ENCODE peak calls at places on chromosomes 2 and 18, in five cellular contexts. C, P, B, L and X are unnamed samples.
A peak's percentile ranks its signal among the peaks of the same experiment; 100 is the strongest.

GRCh38 chr18:59691046-59691395 is 6.2 kb downstream of the CCBE1 start:
- DNase-seq in C (no peak), P (no peak), B (peak; percentile 94), L (no peak), X (peak; percentile 36)

GRCh38 chr2:42569116-42569711 is 782 bp downstream of the MTA3 start:
- DNase-seq in C (peak; percentile 55), P (peak; percentile 83), B (peak; percentile 22), L (no peak), X (peak; percentile 56)

GRCh38 chr2:169798718-169799495 is at the start of gene SSB:
- DNase-seq in C (peak; percentile 94), P (peak; percentile 99), B (peak; percentile 94), L (peak; percentile 94), X (peak; percentile 96)

GRCh38 chr2:20959252-20959651 is 84.6 kb downstream of the APOB start:
- DNase-seq in C (no peak), P (no peak), B (no peak), L (no peak), X (no peak)

GRCh38 chr2:219514836-219515235 is 554 bp downstream of the ASIC4 start:
- DNase-seq in C (no peak), P (no peak), B (no peak), L (no peak), X (no peak)

GRCh38 chr2:238945433-238946150 is 97.7 kb downstream of the TWIST2 start:
- DNase-seq in C (peak; percentile 72), P (no peak), B (peak; percentile 45), L (no peak), X (peak; percentile 83)

GRCh38 chr18:66749030-66749429 is 145.1 kb upstream of the CDH19 start:
- DNase-seq in C (peak; percentile 34), P (peak; percentile 34), B (peak; percentile 50), L (no peak), X (no peak)

GRCh38 chr18:64244571-64244970 is 95.7 kb upstream of the LINC00305 start:
- DNase-seq in C (peak; percentile 12), P (peak; percentile 8), B (peak; percentile 10), L (no peak), X (no peak)

GRCh38 chr2:7116516-7116915 is 199.3 kb downstream of the RNF144A start:
- DNase-seq in C (no peak), P (no peak), B (no peak), L (no peak), X (no peak)

GRCh38 chr2:239898292-239898925 is 126.7 kb downstream of the NDUFA10 start:
- DNase-seq in C (no peak), P (no peak), B (no peak), L (no peak), X (no peak)

GRCh38 chr2:18899725-18900124 is 310.4 kb upstream of the NT5C1B start:
- DNase-seq in C (peak; percentile 6), P (no peak), B (no peak), L (no peak), X (no peak)

GRCh38 chr2:96150791-96151594 is 5.8 kb upstream of the DUSP2 start:
- DNase-seq in C (no peak), P (peak; percentile 3), B (no peak), L (no peak), X (no peak)

GRCh38 chr2:69366-70344 is 23.4 kb upstream of the FAM110C start:
- DNase-seq in C (no peak), P (no peak), B (peak; percentile 61), L (no peak), X (no peak)

GRCh38 chr2:74746480-74746879 is 87.4 kb upstream of the HK2 start:
- DNase-seq in C (no peak), P (no peak), B (no peak), L (no peak), X (no peak)

GRCh38 chr2:240985881-240986786 is 12.3 kb upstream of the SNED1 start:
- DNase-seq in C (no peak), P (no peak), B (no peak), L (no peak), X (no peak)

GRCh38 chr2:167380555-167380954 is 492.3 kb downstream of the XIRP2 start:
- DNase-seq in C (no peak), P (no peak), B (no peak), L (no peak), X (no peak)

GRCh38 chr2:159124441-159124911 is 156.0 kb downstream of the TANC1 start:
- DNase-seq in C (no peak), P (no peak), B (peak; percentile 75), L (no peak), X (peak; percentile 94)

DNA sequence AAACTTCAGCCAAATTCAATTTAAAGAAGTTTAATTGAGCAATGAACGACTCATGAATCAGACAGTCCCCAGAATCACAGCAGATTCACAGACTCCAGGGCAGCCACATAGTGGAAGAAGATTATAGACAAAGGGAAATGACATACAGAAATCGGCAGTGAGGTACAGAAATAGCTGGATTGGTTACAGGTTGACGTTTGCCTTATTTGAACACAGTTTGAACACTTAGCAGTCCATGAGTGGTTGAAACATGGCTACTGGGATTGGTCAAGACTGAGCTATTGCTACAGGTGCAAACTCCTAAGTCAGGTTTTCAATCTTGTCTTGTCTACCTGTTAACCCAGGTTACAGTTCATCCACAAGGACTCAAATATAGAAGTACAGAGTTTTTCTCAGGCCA is 169.6 kb downstream of the DLGAP1 start:
- DNase-seq in C (no peak), P (no peak), B (no peak), L (no peak), X (no peak)
- H3K9ac ChIP-seq in C (no peak overlapping the region), P (no peak overlapping the region), B (no peak overlapping the region), L (no peak overlapping the region), X (no peak overlapping the region)

GRCh38 chr18:21260621-21261020 is 18.6 kb downstream of the GREB1L start:
- DNase-seq in C (no peak), P (no peak), B (no peak), L (no peak), X (no peak)

GRCh38 chr18:21262244-21262643 is 20.2 kb downstream of the GREB1L start:
- DNase-seq in C (no peak), P (no peak), B (no peak), L (no peak), X (no peak)

GRCh38 chr18:21261352-21261751 is 19.3 kb downstream of the GREB1L start:
- DNase-seq in C (no peak), P (no peak), B (no peak), L (no peak), X (no peak)

GRCh38 chr18:21264651-21265050 is 22.6 kb downstream of the GREB1L start:
- DNase-seq in C (peak; percentile 81), P (no peak), B (peak; percentile 38), L (no peak), X (peak; percentile 15)

DNA sequence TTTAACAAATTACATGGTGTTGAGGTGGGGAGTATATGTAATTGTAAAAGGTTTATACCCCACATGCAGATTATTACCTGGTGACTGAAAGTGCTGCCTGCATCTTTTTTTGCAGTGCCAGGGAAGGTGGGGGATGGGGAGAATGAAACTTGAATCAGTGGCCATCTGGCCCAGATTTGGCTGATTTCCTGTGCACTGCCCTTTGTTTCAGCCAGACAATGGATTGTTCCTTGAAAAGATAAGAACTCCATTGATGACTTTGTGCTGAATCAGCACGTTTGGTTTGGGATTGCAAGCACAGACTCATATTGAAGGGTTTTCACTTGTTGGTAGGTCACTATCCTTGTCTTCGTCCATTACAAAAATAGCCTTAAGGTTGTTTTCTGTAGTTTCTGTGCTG is 20.9 kb downstream of the GREB1L start:
- DNase-seq in C (peak; percentile 94), P (no peak), B (no peak), L (no peak), X (no peak)
- TF ChIP-seq EZH2phosphoT487 in C (no peak), P (no peak), B (no peak), L (no peak), X (no peak)

GRCh38 chr2:30860715-30861114 is 53.5 kb upstream of the CAPN13 start:
- DNase-seq in C (no peak), P (no peak), B (no peak), L (no peak), X (no peak)

GRCh38 chr2:30862054-30862651 is 54.9 kb upstream of the CAPN13 start:
- DNase-seq in C (peak; percentile 79), P (peak; percentile 83), B (peak; percentile 84), L (peak; percentile 80), X (peak; percentile 92)

GRCh38 chr2:30865218-30865617 is 58.0 kb upstream of the CAPN13 start:
- DNase-seq in C (no peak), P (no peak), B (no peak), L (no peak), X (no peak)

GRCh38 chr2:30860003-30860402 is 52.8 kb upstream of the CAPN13 start:
- DNase-seq in C (no peak), P (no peak), B (no peak), L (no peak), X (no peak)
- H3F3A ChIP-seq in C (no peaks in the 10 kb centered on the region), P (no peaks in the 10 kb centered on the region), B (no peaks in the 10 kb centered on the region), L (no peaks in the 10 kb centered on the region), X (no peaks in the 10 kb centered on the region)

GRCh38 chr18:8623549-8624106 is 14.4 kb downstream of the RAB12 start:
- DNase-seq in C (no peak), P (no peak), B (no peak), L (peak; percentile 70), X (no peak)
- H3K9ac ChIP-seq in C (no peak overlapping the region), P (no peak overlapping the region), B (no peak overlapping the region), L (no peak overlapping the region), X (no peak overlapping the region)

DNA sequence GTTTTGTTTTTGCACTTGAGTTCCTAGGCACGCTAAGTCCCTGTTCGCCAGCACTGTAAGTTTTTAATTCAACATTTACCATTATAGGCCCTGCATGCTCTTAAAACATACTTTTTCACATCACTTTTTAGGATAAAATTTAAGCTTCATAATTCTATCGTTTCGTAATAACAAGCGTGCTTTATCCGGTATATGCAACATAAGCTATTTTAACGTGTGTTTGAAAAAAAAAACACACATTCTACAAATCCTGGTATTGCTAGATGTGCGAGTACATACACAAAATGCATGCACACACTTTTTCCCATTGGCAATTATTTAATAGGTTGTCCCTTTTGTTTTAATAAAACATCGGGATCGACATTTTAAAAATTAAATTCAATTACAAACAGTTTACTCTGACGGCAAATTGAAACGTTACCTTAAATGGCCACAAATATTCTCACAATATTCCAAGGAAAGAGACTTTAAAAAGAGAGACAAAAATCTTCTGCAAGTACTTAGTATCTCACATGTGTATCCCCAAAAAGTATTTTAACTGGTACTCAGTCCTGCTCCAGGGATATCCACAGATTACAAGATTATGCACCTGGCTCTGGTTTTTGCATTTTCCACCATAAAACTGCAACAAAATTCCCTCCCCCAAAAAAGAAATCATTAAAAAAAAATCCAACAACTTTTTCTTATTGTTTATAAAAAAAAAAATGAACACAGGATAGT is 1.0 kb upstream of the TCF4 start:
- DNase-seq in C (no peak), P (peak; percentile 9), B (peak; percentile 22), L (no peak), X (peak; percentile 31)
- TF ChIP-seq EZH2phosphoT487 in C (no peak), P (no peak), B (no peak), L (no peak), X (no peak)